ENCODE peak calls at places on chromosome 18, in seven cellular contexts. A, D, U, N, V, G and J are unnamed samples.

GRCh38 chr18:79982736-79983135 is 5.6 kb downstream of the TXNL4A start:
- DNase-seq in G (no peak), U (no peak), A (no peak), V (no peak), D (peak; percentile 55), N (no peak), J (no peak)

GRCh38 chr18:78891185-78891762 is 88.3 kb upstream of the SALL3 start:
- DNase-seq in N (no peak), D (no peak), U (no peak), A (no peak), G (no peak), V (no peak), J (no peak)

GRCh38 chr18:68533641-68534040 is 181.3 kb downstream of the TMX3 start:
- DNase-seq in G (no peak), N (no peak), V (no peak), D (no peak), U (no peak), A (no peak), J (no peak)

GRCh38 chr18:23992119-23992940 is 22.2 kb upstream of the TTC39C start:
- DNase-seq in G (no peak), U (no peak), N (no peak), D (no peak), V (no peak), A (no peak), J (no peak)

GRCh38 chr18:32355896-32356295 is 114.8 kb downstream of the GAREM1 start:
- DNase-seq in V (no peak), A (no peak), N (no peak), G (no peak), U (no peak), D (peak; percentile 65), J (no peak)

GRCh38 chr18:21163647-21164625 is 52.3 kb upstream of the ROCK1 start:
- DNase-seq in N (no peak), V (no peak), G (no peak), U (no peak), A (peak; percentile 57), D (peak; percentile 76), J (peak; percentile 13)

GRCh38 chr18:49631146-49631866 is 69.4 kb downstream of the LIPG start:
- DNase-seq in V (no peak), A (no peak), G (no peak), U (no peak), D (no peak), N (no peak), J (no peak)

GRCh38 chr18:56402872-56403516 is 235.4 kb downstream of the TXNL1 start:
- DNase-seq in A (peak; percentile 74), N (no peak), G (no peak), V (no peak), U (no peak), D (peak; percentile 85), J (no peak)

GRCh38 chr18:44893045-44893706 is 212.5 kb downstream of the SETBP1 start:
- DNase-seq in V (no peak), A (no peak), D (no peak), N (no peak), U (no peak), G (no peak), J (no peak)

GRCh38 chr18:26383454-26384270 is 157.4 kb downstream of the TAF4B start:
- DNase-seq in G (peak; percentile 33), N (no peak), A (peak; percentile 39), V (no peak), D (peak; percentile 82), U (peak; percentile 64), J (peak; percentile 15)

GRCh38 chr18:50268022-50268747 is 1.9 kb upstream of the CFAP53 start:
- DNase-seq in U (peak; percentile 83), V (peak; percentile 89), A (no peak), G (peak; percentile 50), N (peak; percentile 51), D (peak; percentile 70), J (no peak)

GRCh38 chr18:32200766-32201165 is 10.9 kb downstream of the MEP1B start:
- DNase-seq in U (peak; percentile 28), V (peak; percentile 17), A (no peak), G (no peak), D (no peak), N (no peak), J (no peak)

GRCh38 chr18:69558088-69558487 is 157.4 kb downstream of the DOK6 start:
- DNase-seq in U (no peak), D (no peak), N (no peak), G (no peak), A (no peak), V (no peak), J (no peak)

GRCh38 chr18:56283346-56283745 is 355.0 kb downstream of the TXNL1 start:
- DNase-seq in V (no peak), A (no peak), D (no peak), G (no peak), N (no peak), U (no peak), J (no peak)

GRCh38 chr18:51038110-51038509 is 8.1 kb downstream of the SMAD4 start:
- DNase-seq in N (no peak), D (no peak), U (peak; percentile 28), V (no peak), G (no peak), A (no peak), J (no peak)

GRCh38 chr18:79825913-79826312 is 28.2 kb downstream of the KCNG2 start:
- DNase-seq in D (no peak), V (no peak), G (no peak), A (no peak), N (no peak), U (no peak), J (no peak)

GRCh38 chr18:67818432-67818831 is 301.9 kb upstream of the DSEL start:
- DNase-seq in A (no peak), V (no peak), D (no peak), U (no peak), G (no peak), N (no peak), J (no peak)

GRCh38 chr18:45509535-45509934 is 105.7 kb upstream of the SLC14A2 start:
- DNase-seq in V (no peak), D (no peak), G (no peak), U (no peak), N (no peak), A (no peak), J (no peak)

GRCh38 chr18:22165049-22165602 is 4.3 kb upstream of the GATA6 start:
- DNase-seq in U (peak; percentile 21), G (no peak), N (no peak), V (no peak), A (no peak), D (peak; percentile 20), J (no peak)

GRCh38 chr18:8890957-8891464 is 185.7 kb downstream of the MTCL1 start:
- DNase-seq in A (peak; percentile 70), V (no peak), D (peak; percentile 79), N (no peak), G (peak; percentile 56), U (peak; percentile 81), J (peak; percentile 66)

GRCh38 chr18:6543330-6543908 is 128.7 kb upstream of the L3MBTL4 start:
- DNase-seq in N (no peak), A (no peak), D (peak; percentile 65), U (peak; percentile 46), G (no peak), V (no peak), J (no peak)

GRCh38 chr18:21255211-21255610 is 13.2 kb downstream of the GREB1L start:
- DNase-seq in V (no peak), U (no peak), G (no peak), N (no peak), D (no peak), A (no peak), J (no peak)

DNA sequence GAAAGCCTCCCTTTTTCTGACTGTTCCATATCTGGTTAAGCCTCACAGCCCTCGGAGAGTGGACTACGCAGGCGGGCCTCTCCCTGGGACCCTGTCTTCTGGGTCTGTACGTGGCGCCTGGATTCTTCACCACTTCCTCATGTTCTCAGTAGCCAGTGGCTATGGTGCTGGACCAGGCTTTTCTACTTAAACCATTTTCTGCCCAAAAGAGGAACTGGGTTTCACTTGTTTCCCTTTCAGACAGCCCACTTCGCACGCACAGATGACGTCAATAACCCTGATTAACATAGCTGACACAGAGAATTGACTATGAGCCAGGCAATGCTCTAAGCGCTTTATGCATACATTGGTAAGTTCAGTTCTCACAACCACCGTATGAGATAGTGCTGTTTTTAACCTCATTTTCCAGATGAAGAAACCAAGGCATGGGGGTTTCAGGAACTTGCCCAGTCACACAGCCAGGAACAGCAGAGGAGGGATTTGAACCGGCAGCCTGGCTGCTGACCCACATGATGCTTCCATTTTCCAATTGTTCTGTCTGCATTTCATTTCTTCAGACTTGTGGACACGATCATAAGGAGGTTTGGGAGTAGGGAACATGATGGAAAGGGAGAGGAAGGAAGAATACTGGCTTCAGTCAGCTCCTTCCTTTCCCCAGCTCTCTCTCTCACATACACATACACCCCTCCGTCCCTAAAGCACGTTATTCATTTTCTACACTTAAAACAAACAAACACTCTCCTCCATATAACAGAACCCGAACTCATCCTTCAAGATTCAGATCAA is 41.7 kb downstream of the MYOM1 start:
- DNase-seq in D (no peak), G (no peak), N (no peak), A (no peak), V (peak; percentile 63), U (no peak), J (no peak)
- H3K4me3 ChIP-seq in D (no peak overlapping the region), G (no peak overlapping the region), N (no peak overlapping the region), A (no peak overlapping the region), V (no peak overlapping the region), U (no peak overlapping the region), J (no peak overlapping the region)

DNA sequence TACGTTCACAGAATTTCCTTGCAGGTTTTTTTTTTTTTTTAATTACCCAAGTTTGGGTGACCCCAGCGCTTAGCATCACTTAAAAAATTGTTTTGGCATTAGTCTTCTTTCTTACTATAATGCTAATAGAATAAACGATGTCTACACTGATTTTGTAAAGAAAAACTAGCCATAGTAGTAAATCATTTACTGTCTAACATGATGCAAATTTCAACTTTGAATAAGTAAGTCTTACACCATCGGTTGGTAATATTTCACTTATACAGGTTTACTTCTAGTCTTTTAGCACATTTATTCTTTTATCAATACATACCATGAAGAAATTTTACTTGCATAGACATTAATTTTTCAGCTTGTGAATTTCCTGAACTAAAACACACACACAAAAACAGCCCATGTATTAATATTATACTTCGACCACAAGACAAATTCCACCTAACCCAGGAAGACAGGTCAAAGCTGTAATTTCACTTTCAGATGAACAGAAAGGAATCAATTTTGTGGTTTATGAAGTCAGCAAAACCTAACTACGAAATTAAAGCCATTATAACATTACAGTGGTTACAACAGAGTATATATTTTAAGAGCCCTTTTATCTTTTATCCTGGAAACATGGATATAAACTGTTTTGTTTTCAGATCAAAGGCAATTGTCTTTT is 1.9 kb downstream of the YES1 start:
- DNase-seq in G (no peak), V (no peak), A (no peak), U (no peak), N (no peak), D (no peak), J (no peak)
- H3K4me3 ChIP-seq in G (no peak overlapping the region), V (peak overlapping the region; percentile 88), A (peak overlapping the region; percentile 87), U (peak overlapping the region; percentile 99), N (peak overlapping the region; percentile 80), D (peak overlapping the region; percentile 97), J (peak overlapping the region; percentile 100)

DNA sequence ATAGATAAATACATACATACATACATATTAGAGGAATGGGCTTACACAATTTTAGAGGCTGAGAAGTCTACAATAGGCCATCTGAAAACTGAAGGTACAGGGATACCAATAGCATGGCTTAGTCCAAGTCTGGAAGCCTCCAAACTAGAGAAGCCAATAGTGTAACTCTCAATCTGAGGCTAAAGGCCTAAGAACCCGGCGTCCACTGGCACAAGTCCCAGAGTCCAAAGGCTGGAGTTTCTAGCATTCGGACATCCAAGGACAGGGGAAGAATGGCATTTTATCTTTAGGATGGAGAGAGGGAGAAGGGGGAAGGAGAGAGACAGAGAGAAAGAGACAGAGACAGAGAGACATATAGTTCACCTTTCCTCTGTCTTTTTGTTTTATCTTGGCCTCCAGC is 63.7 kb upstream of the SYT4 start:
- DNase-seq in G (no peak), V (no peak), A (no peak), U (no peak), D (no peak), N (no peak), J (no peak)
- H3K4me3 ChIP-seq in G (no peak overlapping the region), V (no peak overlapping the region), A (no peak overlapping the region), U (no peak overlapping the region), D (no peak overlapping the region), N (no peak overlapping the region), J (no peak overlapping the region)

GRCh38 chr18:12372406-12372805 is 4.6 kb downstream of the AFG3L2 start:
- DNase-seq in V (no peak), A (no peak), N (no peak), D (no peak), G (no peak), U (no peak), J (no peak)
- H3K4me3 ChIP-seq in V (no peak overlapping the region), A (no peak overlapping the region), N (no peak overlapping the region), D (no peak overlapping the region), G (no peak overlapping the region), U (no peak overlapping the region), J (no peak overlapping the region)